ENCODE peak calls at places on chromosomes 4 and X, in four cellular contexts. One of them, this sample, is unnamed.

GRCh38 chr4:70728096-70728495 is 6.3 kb downstream of the RUFY3 start:
- DNase-seq in WTC11: no peak
- DNase-seq in K562: no peak
- DNase-seq in HepG2: no peak
- DNase-seq in this sample: no peak

GRCh38 chrX:31128849-31129248 is 57.0 kb upstream of the FTHL17 start:
- DNase-seq in K562: no peak
- DNase-seq in WTC11: no peak
- DNase-seq in HepG2: no peak
- DNase-seq in this sample: no peak

GRCh38 chrX:154517101-154517781 is 1.2 kb upstream of the FAM3A start:
- DNase-seq in HepG2: peak
- DNase-seq in WTC11: peak
- DNase-seq in K562: no peak
- DNase-seq in this sample: no peak

GRCh38 chr4:149754526-149754925 is 61.1 kb downstream of the IQCM start:
- DNase-seq in K562: no peak
- DNase-seq in HepG2: no peak
- DNase-seq in WTC11: no peak
- DNase-seq in this sample: no peak

GRCh38 chr4:80029364-80029763 is 43.7 kb downstream of the ANTXR2 start:
- DNase-seq in HepG2: no peak
- DNase-seq in K562: no peak
- DNase-seq in WTC11: no peak
- DNase-seq in this sample: no peak

GRCh38 chrX:3962511-3963350 is 249.3 kb upstream of the PRKX start:
- DNase-seq in HepG2: peak
- DNase-seq in WTC11: no peak
- DNase-seq in K562: peak
- DNase-seq in this sample: peak

GRCh38 chr4:98626350-98626749 is 32.1 kb downstream of the TSPAN5 start:
- DNase-seq in K562: no peak
- DNase-seq in WTC11: peak
- DNase-seq in HepG2: no peak
- DNase-seq in this sample: no peak

GRCh38 chr4:165393704-165394103 is 14.9 kb downstream of the CPE start:
- DNase-seq in K562: no peak
- DNase-seq in HepG2: no peak
- DNase-seq in WTC11: no peak
- DNase-seq in this sample: no peak

DNA sequence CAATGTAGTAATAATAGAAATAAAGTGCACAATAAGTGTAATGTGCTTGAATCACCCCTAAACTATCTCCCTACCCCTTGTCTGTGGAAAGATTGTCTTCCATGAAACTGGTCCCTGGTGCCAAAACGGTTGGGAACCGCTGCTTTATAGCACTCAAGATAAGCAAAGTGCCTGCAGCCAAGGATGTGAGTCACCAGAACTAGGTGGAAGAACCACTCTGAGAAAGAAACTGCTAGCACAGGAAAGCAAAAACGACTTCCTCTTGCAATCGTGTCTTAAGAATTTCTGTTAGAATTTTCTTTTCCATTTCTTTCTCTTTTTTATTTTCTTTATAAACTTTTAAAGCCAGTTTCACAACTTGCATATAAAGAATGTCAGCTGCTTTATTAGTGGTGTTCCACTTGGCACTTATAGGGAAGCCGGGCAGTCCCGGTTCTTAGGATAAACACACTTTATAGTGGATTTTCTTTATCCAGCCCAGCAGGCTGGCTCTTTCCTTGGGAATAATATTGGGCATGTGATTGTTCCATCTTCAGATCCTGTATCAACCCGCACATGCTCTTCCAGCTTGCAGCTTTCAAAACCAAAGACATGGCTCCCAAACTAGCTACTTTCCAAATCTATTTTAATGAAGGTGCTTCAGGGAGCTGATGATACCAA is 32.3 kb upstream of the CXCL8 start:
- DNase-seq in K562: peak
- DNase-seq in WTC11: no peak
- DNase-seq in HepG2: no peak
- DNase-seq in this sample: peak
- TF ChIP-seq SP1 in K562: no peak
- TF ChIP-seq SP1 in WTC11: no peak
- TF ChIP-seq SP1 in HepG2: no peak
- TF ChIP-seq SP1 in this sample: no peak

GRCh38 chrX:2552621-2553297 is 52.0 kb upstream of the DHRSX start:
- DNase-seq in WTC11: no peak
- DNase-seq in K562: no peak
- DNase-seq in HepG2: peak
- DNase-seq in this sample: no peak
- TF ChIP-seq ELF4 in WTC11: no peak
- TF ChIP-seq ELF4 in K562: no peak
- TF ChIP-seq ELF4 in HepG2: no peak
- TF ChIP-seq ELF4 in this sample: no peak

GRCh38 chr4:184593461-184593860 is 55.8 kb downstream of the CASP3 start:
- DNase-seq in K562: no peak
- DNase-seq in WTC11: no peak
- DNase-seq in HepG2: no peak
- DNase-seq in this sample: no peak
- TF ChIP-seq SP1 in K562: no peak
- TF ChIP-seq SP1 in WTC11: no peak
- TF ChIP-seq SP1 in HepG2: no peak
- TF ChIP-seq SP1 in this sample: no peak

GRCh38 chrX:150363561-150364346 is 637 bp downstream of the MAMLD1 start:
- DNase-seq in HepG2: no peak
- DNase-seq in K562: no peak
- DNase-seq in WTC11: peak
- DNase-seq in this sample: no peak
- TF ChIP-seq ELF4 in HepG2: no peak
- TF ChIP-seq ELF4 in K562: no peak
- TF ChIP-seq ELF4 in WTC11: no peak
- TF ChIP-seq ELF4 in this sample: no peak

GRCh38 chr4:125760956-125761355 is 446.2 kb downstream of the FAT4 start:
- DNase-seq in WTC11: no peak
- DNase-seq in HepG2: no peak
- DNase-seq in K562: no peak
- DNase-seq in this sample: no peak

GRCh38 chr4:125762537-125762936 is 447.8 kb downstream of the FAT4 start:
- DNase-seq in WTC11: no peak
- DNase-seq in HepG2: no peak
- DNase-seq in K562: no peak
- DNase-seq in this sample: no peak

GRCh38 chr4:125770814-125771398 is 456.2 kb downstream of the FAT4 start:
- DNase-seq in K562: no peak
- DNase-seq in WTC11: no peak
- DNase-seq in HepG2: no peak
- DNase-seq in this sample: no peak

DNA sequence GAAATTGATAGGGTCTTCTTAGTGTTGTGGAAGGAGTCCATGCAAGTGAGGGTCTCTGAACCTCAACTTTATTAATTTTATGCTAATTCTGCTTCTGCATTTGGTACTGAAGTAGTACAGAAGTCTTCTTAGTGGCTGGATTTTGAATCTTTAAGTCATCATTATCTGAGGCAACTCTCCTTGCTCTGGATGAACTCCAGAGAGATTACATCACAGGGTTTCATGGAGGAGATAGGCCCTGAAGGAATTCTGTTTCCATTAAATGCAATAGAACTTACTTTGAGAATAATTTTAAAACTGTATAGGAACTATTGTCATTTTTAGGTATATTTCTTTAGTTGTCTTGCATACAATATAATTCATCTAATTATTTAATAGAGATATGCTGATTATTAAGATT is 451.2 kb downstream of the FAT4 start:
- DNase-seq in K562: no peak
- DNase-seq in WTC11: no peak
- DNase-seq in HepG2: no peak
- DNase-seq in this sample: no peak
- TF ChIP-seq SP1 in K562: no peak
- TF ChIP-seq SP1 in WTC11: no peak
- TF ChIP-seq SP1 in HepG2: no peak
- TF ChIP-seq SP1 in this sample: no peak

GRCh38 chr4:72286185-72286584 is 254.4 kb downstream of the NPFFR2 start:
- DNase-seq in K562: no peak
- DNase-seq in HepG2: no peak
- DNase-seq in WTC11: no peak
- DNase-seq in this sample: no peak
- TF ChIP-seq ELF4 in K562: no peak
- TF ChIP-seq ELF4 in HepG2: no peak
- TF ChIP-seq ELF4 in WTC11: no peak
- TF ChIP-seq ELF4 in this sample: no peak

This sample was measured in HEK293T.